ENCODE peak calls at places on chromosomes 4 and X, in four cellular contexts. S, G, E and X are unnamed samples.

GRCh38 chr4:101280866-101281600 is 66.3 kb downstream of the PPP3CA start:
- DNase-seq in S (no peak), G (no peak), E (no peak), X (no peak)

GRCh38 chrX:72573158-72573511 is 492 bp upstream of the HDAC8 start:
- DNase-seq in S (no peak), G (no peak), E (no peak), X (no peak)

GRCh38 chrX:17395154-17395553 is 20.2 kb downstream of the NHS start:
- DNase-seq in S (no peak), G (no peak), E (no peak), X (no peak)

GRCh38 chrX:21711848-21712197 is 46.1 kb downstream of the SMPX start:
- DNase-seq in S (no peak), G (no peak), E (no peak), X (no peak)

GRCh38 chrX:115560978-115561604 is at the start of gene PLS3:
- DNase-seq in S (no peak), G (peak; percentile 84), E (peak; percentile 94), X (no peak)

GRCh38 chrX:12080265-12080664 is 58.0 kb upstream of the FRMPD4 start:
- DNase-seq in S (no peak), G (peak; percentile 8), E (no peak), X (no peak)

GRCh38 chr4:156781852-156782251 is 189.7 kb downstream of the PDGFC start:
- DNase-seq in S (no peak), G (no peak), E (no peak), X (no peak)

GRCh38 chr4:144507309-144508101 is 138.5 kb upstream of the HHIP start:
- DNase-seq in S (no peak), G (no peak), E (no peak), X (no peak)

GRCh38 chr4:66169341-66169740 is 499.1 kb upstream of the EPHA5 start:
- DNase-seq in S (no peak), G (peak; percentile 21), E (no peak), X (no peak)

GRCh38 chr4:89277412-89277811 is 30.2 kb downstream of the GPRIN3 start:
- DNase-seq in S (no peak), G (no peak), E (no peak), X (no peak)

GRCh38 chrX:13339607-13340006 is 19.8 kb upstream of the ATXN3L start:
- DNase-seq in S (no peak), G (no peak), E (no peak), X (no peak)

GRCh38 chr4:186651624-186652023 is 72.0 kb downstream of the FAT1 start:
- DNase-seq in S (no peak), G (no peak), E (peak; percentile 85), X (no peak)

GRCh38 chr4:75069493-75070074 is 136.7 kb downstream of the PARM1 start:
- DNase-seq in S (no peak), G (no peak), E (no peak), X (no peak)

GRCh38 chr4:176778063-176778462 is 14.7 kb downstream of the VEGFC start:
- DNase-seq in S (no peak), G (no peak), E (no peak), X (no peak)

GRCh38 chr4:99447079-99447478 is 11.9 kb upstream of the ADH7 start:
- DNase-seq in S (peak; percentile 0), G (peak; percentile 18), E (no peak), X (no peak)

GRCh38 chrX:107775000-107775733 is 420 bp downstream of the TSC22D3 start:
- DNase-seq in S (no peak), G (no peak), E (no peak), X (peak; percentile 17)

GRCh38 chr4:108168672-108169562 is at the start of gene LEF1:
- DNase-seq in S (peak; percentile 72), G (peak; percentile 60), E (peak; percentile 75), X (peak; percentile 88)

GRCh38 chr4:138978600-138978999 is 37.0 kb upstream of the NOCT start:
- DNase-seq in S (no peak), G (no peak), E (no peak), X (no peak)

GRCh38 chr4:79255793-79256192 is 70.1 kb downstream of the NAA11 start:
- DNase-seq in S (no peak), G (no peak), E (no peak), X (no peak)

GRCh38 chrX:102847362-102847761 is 89.7 kb upstream of the RAB40AL start:
- DNase-seq in S (no peak), G (no peak), E (no peak), X (no peak)

GRCh38 chr4:182918791-182919302 is 1.7 kb upstream of the DCTD start:
- DNase-seq in S (peak; percentile 35), G (no peak), E (no peak), X (no peak)

GRCh38 chr4:12488672-12489071 is 995.5 kb downstream of the RAB28 start:
- DNase-seq in S (no peak), G (no peak), E (no peak), X (no peak)

GRCh38 chr4:79217043-79217442 is 108.8 kb downstream of the NAA11 start:
- DNase-seq in S (no peak), G (no peak), E (no peak), X (no peak)

GRCh38 chr4:37892641-37893040 is 1.8 kb downstream of the TBC1D1 start:
- DNase-seq in S (peak; percentile 43), G (no peak), E (no peak), X (peak; percentile 39)

GRCh38 chr4:140061883-140062282 is 92.1 kb downstream of the MAML3 start:
- DNase-seq in S (no peak), G (no peak), E (no peak), X (no peak)